ENCODE peak calls at places on chromosome 10, in four cellular contexts. P, C, J and I are unnamed samples.

GRCh38 chr10:21602313-21602712 is 68.3 kb downstream of the MLLT10 start:
- DNase-seq in J (no peak), C (no peak), P (no peak), I (no peak)

GRCh38 chr10:7239312-7239985 is 171.4 kb downstream of the SFMBT2 start:
- DNase-seq in J (no peak), P (no peak), C (no peak), I (no peak)

GRCh38 chr10:44978570-44979280 is at the start of gene DEPP1:
- DNase-seq in C (peak), P (peak), J (no peak), I (no peak)

GRCh38 chr10:117374506-117375359 is 507 bp downstream of the PDZD8 start:
- DNase-seq in C (peak), J (peak), P (peak), I (peak)

GRCh38 chr10:100872034-100872791 is 40.5 kb upstream of the SLF2 start:
- DNase-seq in J (peak), C (peak), P (no peak), I (peak)

GRCh38 chr10:132185601-132186487 is 904 bp upstream of the DPYSL4 start:
- DNase-seq in C (peak), P (peak), J (no peak), I (no peak)

GRCh38 chr10:21173964-21174669 is 277.0 kb upstream of the NEBL start:
- DNase-seq in P (peak), J (peak), C (peak), I (peak)

GRCh38 chr10:77816311-77816710 is 110.2 kb downstream of the DLG5 start:
- DNase-seq in P (no peak), J (no peak), C (no peak), I (no peak)

GRCh38 chr10:68208424-68209042 is 23.4 kb downstream of the ATOH7 start:
- DNase-seq in C (no peak), J (no peak), P (peak), I (no peak)

GRCh38 chr10:103645141-103646054 is 151.9 kb downstream of the NEURL1 start:
- DNase-seq in C (no peak), J (no peak), P (peak), I (no peak)

GRCh38 chr10:110007701-110008517 is at the start of gene ADD3:
- DNase-seq in P (peak), J (peak), C (peak), I (peak)

GRCh38 chr10:1737222-1738061 is at the start of gene ADARB2:
- DNase-seq in C (no peak), J (peak), P (peak), I (peak)

GRCh38 chr10:49222170-49222569 is 34.0 kb upstream of the TMEM273 start:
- DNase-seq in P (no peak), J (no peak), C (no peak), I (no peak)

GRCh38 chr10:1141701-1142100 is 85.5 kb downstream of the WDR37 start:
- DNase-seq in C (no peak), J (no peak), P (no peak), I (no peak)

GRCh38 chr10:95755511-95756004 is 405 bp upstream of the ENTPD1 start:
- DNase-seq in P (peak), C (no peak), J (no peak), I (no peak)

GRCh38 chr10:49177391-49178355 is 10.5 kb downstream of the TMEM273 start:
- DNase-seq in J (peak), P (no peak), C (peak), I (peak)

GRCh38 chr10:17768957-17769356 is 17.0 kb downstream of the TMEM236 start:
- DNase-seq in J (no peak), C (no peak), P (no peak), I (no peak)

GRCh38 chr10:81961451-81962184 is 86.6 kb downstream of the NRG3 start:
- DNase-seq in P (no peak), J (no peak), C (no peak), I (no peak)

GRCh38 chr10:52423369-52423768 is 109.3 kb downstream of the DKK1 start:
- DNase-seq in P (no peak), C (no peak), J (no peak), I (no peak)

GRCh38 chr10:91575044-91575610 is 57.7 kb downstream of the PPP1R3C start:
- DNase-seq in J (no peak), P (no peak), C (no peak), I (no peak)

GRCh38 chr10:17387861-17388503 is 66.4 kb downstream of the ST8SIA6 start:
- DNase-seq in P (no peak), J (no peak), C (no peak), I (no peak)

GRCh38 chr10:16756561-16757221 is 60.5 kb downstream of the RSU1 start:
- DNase-seq in C (no peak), P (no peak), J (no peak), I (no peak)

GRCh38 chr10:13587367-13587766 is 602 bp downstream of the PRPF18 start:
- DNase-seq in P (no peak), J (no peak), C (peak), I (peak)

GRCh38 chr10:104308439-104308903 is 29.8 kb downstream of the ITPRIP start:
- DNase-seq in P (no peak), C (no peak), J (no peak), I (no peak)

GRCh38 chr10:75662715-75663114 is 231.3 kb downstream of the LRMDA start:
- DNase-seq in J (no peak), P (no peak), C (no peak), I (no peak)

GRCh38 chr10:88661018-88661417 is 3.2 kb upstream of the LIPF start:
- DNase-seq in C (no peak), J (no peak), P (no peak), I (no peak)

GRCh38 chr10:96285331-96285752 is 14.0 kb upstream of the BLNK start:
- DNase-seq in C (no peak), J (no peak), P (no peak), I (no peak)

GRCh38 chr10:103855852-103856496 is 598 bp upstream of the SH3PXD2A start:
- DNase-seq in P (no peak), J (no peak), C (no peak), I (no peak)

GRCh38 chr10:100153239-100153840 is 32.5 kb downstream of the ERLIN1 start:
- DNase-seq in P (no peak), C (no peak), J (no peak), I (no peak)

GRCh38 chr10:11205026-11205772 is 187.5 kb downstream of the CELF2 start:
- DNase-seq in C (no peak), P (no peak), J (no peak), I (no peak)

GRCh38 chr10:64863836-64864235 is 1342.6 kb downstream of the REEP3 start:
- DNase-seq in P (no peak), J (no peak), C (no peak), I (no peak)

GRCh38 chr10:78229950-78230675 is 196.4 kb downstream of the RPS24 start:
- DNase-seq in C (no peak), P (no peak), J (no peak), I (no peak)

GRCh38 chr10:60919551-60919950 is 24.4 kb downstream of the RHOBTB1 start:
- DNase-seq in P (no peak), J (no peak), C (no peak), I (no peak)

GRCh38 chr10:113661332-113661731 is 2.5 kb downstream of the NRAP start:
- DNase-seq in C (no peak), J (no peak), P (no peak), I (no peak)

GRCh38 chr10:113665806-113666354 is 2.0 kb upstream of the NRAP start:
- DNase-seq in C (peak), P (peak), J (no peak), I (no peak)

GRCh38 chr10:113665352-113665751 is 1.5 kb upstream of the NRAP start:
- DNase-seq in J (no peak), P (no peak), C (no peak), I (no peak)

GRCh38 chr10:113663142-113663541 is 699 bp downstream of the NRAP start:
- DNase-seq in C (no peak), P (no peak), J (no peak), I (no peak)

GRCh38 chr10:113663908-113664307 is at the start of gene NRAP:
- DNase-seq in P (no peak), J (no peak), C (no peak), I (no peak)
- TF ChIP-seq POLR2A in P (no peak), J (no peak), C (no peak), I (no peak)

GRCh38 chr10:12332572-12333381 is 16.6 kb upstream of the CAMK1D start:
- DNase-seq in C (no peak), P (no peak), J (no peak), I (no peak)

GRCh38 chr10:12334186-12334530 is 15.2 kb upstream of the CAMK1D start:
- DNase-seq in C (no peak), P (no peak), J (no peak), I (no peak)

GRCh38 chr10:12337973-12338372 is 11.4 kb upstream of the CAMK1D start:
- DNase-seq in P (no peak), C (no peak), J (no peak), I (no peak)

GRCh38 chr10:12337407-12337806 is 11.9 kb upstream of the CAMK1D start:
- DNase-seq in P (no peak), J (no peak), C (no peak), I (no peak)

GRCh38 chr10:12333382-12334185 is 15.8 kb upstream of the CAMK1D start:
- DNase-seq in C (no peak), J (no peak), P (peak), I (no peak)
- TF ChIP-seq POLR2AphosphoS5 in C (no peak), J (no peak), P (no peak), I (no peak)

GRCh38 chr10:35126530-35127288 is at the start of gene CREM:
- DNase-seq in C (peak), J (peak), P (peak), I (peak)
- TF ChIP-seq POLR2A in C (peak), J (peak), P (no peak), I (peak)

GRCh38 chr10:28217848-28218247 is 85.0 kb downstream of the MPP7 start:
- DNase-seq in C (no peak), P (no peak), J (no peak), I (no peak)
- TF ChIP-seq POLR2AphosphoS5 in C (no peak), P (no peak), J (no peak), I (no peak)

DNA sequence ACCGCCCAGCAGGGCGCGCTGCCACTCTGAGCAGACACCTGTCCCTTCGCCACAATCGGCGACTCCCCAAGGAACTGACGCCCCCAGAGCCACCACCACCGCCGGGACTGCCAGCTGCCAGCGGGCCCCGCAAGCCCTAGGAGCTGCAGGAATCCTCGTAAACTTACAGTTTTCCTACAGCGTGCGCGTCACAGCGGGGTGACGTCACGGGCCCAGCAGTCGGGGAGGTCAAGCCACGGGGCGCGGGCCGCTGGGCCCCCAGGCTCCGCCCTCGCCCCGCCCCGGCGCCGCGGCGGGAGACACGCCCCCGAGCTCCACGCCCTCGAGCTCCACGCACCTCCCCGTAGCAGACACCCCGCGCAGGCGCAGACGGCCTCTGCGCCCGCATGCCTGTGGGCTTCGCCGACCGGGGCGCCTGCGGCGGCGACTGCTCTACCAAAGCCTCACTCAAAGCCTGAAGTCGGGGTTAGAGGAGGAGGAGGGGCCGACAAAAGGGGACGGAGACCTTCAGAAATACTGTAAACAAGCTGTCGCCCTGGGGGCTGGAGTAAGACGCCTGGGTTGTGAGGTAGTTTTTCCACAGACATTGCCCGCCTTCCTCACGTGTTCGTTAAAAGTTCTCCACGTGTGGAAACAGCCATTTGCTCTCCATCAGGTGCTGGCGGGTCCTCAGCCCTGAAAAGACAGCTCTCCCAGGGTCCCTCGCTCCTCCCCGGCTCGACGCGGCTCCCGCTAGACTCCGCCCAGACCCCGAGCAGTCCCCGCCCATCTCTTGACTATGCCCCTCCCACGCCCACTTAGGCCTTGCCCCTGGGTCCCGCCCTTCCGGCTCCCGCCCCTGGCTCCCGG is at the start of gene ZNF438:
- DNase-seq in C (peak), P (peak), J (peak), I (peak)
- TF ChIP-seq POLR2A in C (peak), P (no peak), J (peak), I (peak)

DNA sequence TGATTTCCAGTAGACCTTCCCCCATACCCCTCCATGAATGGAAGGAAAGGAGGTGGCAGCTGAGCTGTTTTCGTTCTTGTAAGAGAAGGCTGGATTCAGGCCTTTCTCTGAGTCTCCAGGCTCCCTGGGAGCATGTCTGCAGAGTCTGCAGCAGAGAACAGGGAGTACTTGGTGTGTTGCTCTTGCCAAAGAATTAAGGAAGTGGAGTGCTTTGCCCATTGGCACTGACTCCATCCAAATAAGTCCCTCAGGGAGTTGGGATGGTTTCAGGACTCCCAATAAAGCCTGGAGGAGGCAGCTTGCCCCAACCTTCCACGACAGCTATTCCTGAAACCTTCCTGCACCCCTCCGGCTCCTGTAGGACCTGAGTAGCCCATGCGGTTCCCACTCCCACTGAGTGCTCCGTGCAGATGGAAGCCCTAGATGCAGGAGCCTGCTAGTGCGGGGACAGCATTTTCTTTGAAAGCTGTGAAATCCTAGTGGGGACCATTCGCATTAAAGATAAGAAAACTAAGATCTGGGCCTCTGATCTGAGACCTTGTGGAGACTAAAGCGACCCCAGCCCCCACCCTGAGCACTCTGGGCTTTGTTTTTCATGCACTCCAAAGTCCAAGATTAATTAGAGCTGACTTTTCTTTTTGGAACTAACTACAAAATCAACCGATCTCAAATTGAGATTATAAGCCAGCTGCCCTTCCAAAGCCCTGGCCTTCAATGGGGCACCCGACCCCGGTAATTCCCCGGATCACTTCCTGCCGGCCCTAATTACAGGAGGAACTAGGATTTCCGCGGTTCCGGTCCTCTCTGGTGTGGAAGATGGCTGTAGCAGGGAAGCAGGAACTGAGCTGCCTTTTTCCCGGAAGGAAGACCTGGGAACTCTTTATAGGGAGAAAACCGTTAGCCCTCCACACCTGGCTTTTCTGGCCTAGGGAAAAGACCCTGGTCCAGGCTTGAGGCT is 110.1 kb downstream of the COL13A1 start:
- DNase-seq in J (no peak), C (no peak), P (peak), I (no peak)
- TF ChIP-seq POLR2AphosphoS5 in J (no peak), C (no peak), P (no peak), I (no peak)

GRCh38 chr10:30048768-30049507 is 10.4 kb downstream of the JCAD start:
- DNase-seq in J (no peak), P (no peak), C (no peak), I (no peak)
- TF ChIP-seq POLR2A in J (no peak), P (no peak), C (no peak), I (no peak)

GRCh38 chr10:70364001-70364771 is 18.2 kb downstream of the LRRC20 start:
- DNase-seq in C (peak), J (peak), P (peak), I (peak)
- TF ChIP-seq POLR2AphosphoS5 in C (no peak), J (no peak), P (peak), I (no peak)

GRCh38 chr10:37269554-37270256 is 144.3 kb downstream of the ANKRD30A start:
- DNase-seq in C (no peak), J (no peak), P (no peak), I (no peak)
- TF ChIP-seq POLR2A in C (no peak), J (no peak), P (no peak), I (no peak)